ENCODE peak calls at places on chromosomes 11 and 22, in seven cellular contexts. O, E, A, R, F, M and L are unnamed samples.

GRCh38 chr22:30491381-30491780 is 14.1 kb downstream of the SEC14L4 start:
- DNase-seq in O (no peak), E (no peak), A (no peak), R (no peak), F (no peak), M (no peak), L (no peak)

GRCh38 chr11:43987384-43988039 is 45.1 kb downstream of the C11orf96 start:
- DNase-seq in O (peak), E (peak), A (no peak), R (peak), F (peak), M (no peak), L (peak)

GRCh38 chr22:35568751-35569725 is 28.4 kb downstream of the RASD2 start:
- DNase-seq in O (peak), E (no peak), A (no peak), R (peak), F (no peak), M (no peak), L (no peak)

GRCh38 chr11:26621147-26621546 is 49.1 kb upstream of the MUC15 start:
- DNase-seq in O (no peak), E (no peak), A (no peak), R (peak), F (peak), M (no peak), L (no peak)

GRCh38 chr11:20127671-20128527 is 32.4 kb downstream of the DBX1 start:
- DNase-seq in O (peak), E (peak), A (peak), R (peak), F (peak), M (peak), L (peak)

GRCh38 chr11:17780668-17781067 is 46.1 kb downstream of the KCNC1 start:
- DNase-seq in O (no peak), E (no peak), A (no peak), R (no peak), F (no peak), M (no peak), L (no peak)

GRCh38 chr11:17263803-17264202 is 12.7 kb upstream of the NUCB2 start:
- DNase-seq in O (no peak), E (no peak), A (no peak), R (peak), F (no peak), M (no peak), L (no peak)

GRCh38 chr11:14125529-14125928 is 163.0 kb downstream of the SPON1 start:
- DNase-seq in O (no peak), E (no peak), A (no peak), R (no peak), F (no peak), M (no peak), L (no peak)